ENCODE peak calls at places on chromosomes 1 and 21, in five cellular contexts. Q is uterus; Z is CD8-positive, alpha-beta T cell; P is stomach; A is ovary. X is an unnamed sample.

GRCh38 chr1:217018648-217019047 is 295.4 kb upstream of the ESRRG start:
- DNase-seq in Q (no peak), Z (no peak), P (no peak), A (no peak), X (no peak)

GRCh38 chr1:89198500-89199072 is at the start of gene GBP4:
- DNase-seq in Q (peak), Z (peak), P (peak), A (peak), X (peak)

GRCh38 chr21:41873426-41873825 is 5.7 kb downstream of the PRDM15 start:
- DNase-seq in Q (no peak), Z (no peak), P (no peak), A (no peak), X (no peak)

GRCh38 chr1:226417830-226418546 is 10.1 kb upstream of the PARP1 start:
- DNase-seq in Q (no peak), Z (no peak), P (no peak), A (no peak), X (no peak)

GRCh38 chr21:25607151-25607811 is at the start of gene MRPL39:
- DNase-seq in Q (peak), Z (peak), P (peak), A (peak), X (peak)

GRCh38 chr21:33199516-33200217 is 30.1 kb upstream of the IFNAR2 start:
- DNase-seq in Q (peak), Z (peak), P (peak), A (peak), X (no peak)

GRCh38 chr1:150836129-150836773 is 28.2 kb upstream of the CTSK start:
- DNase-seq in Q (no peak), Z (no peak), P (no peak), A (no peak), X (no peak)

GRCh38 chr1:27563407-27564263 is 40.3 kb downstream of the AHDC1 start:
- DNase-seq in Q (peak), Z (no peak), P (peak), A (peak), X (peak)

GRCh38 chr1:31703431-31704260 is at the start of gene COL16A1:
- DNase-seq in Q (peak), Z (no peak), P (peak), A (peak), X (peak)

GRCh38 chr1:161725888-161726630 is 4.7 kb downstream of the FCRLB start:
- DNase-seq in Q (peak), Z (peak), P (peak), A (peak), X (peak)

GRCh38 chr1:241323510-241323909 is 33.5 kb downstream of the RGS7 start:
- DNase-seq in Q (no peak), Z (no peak), P (peak), A (peak), X (no peak)

GRCh38 chr21:36122977-36123376 is 11.9 kb upstream of the CBR3 start:
- DNase-seq in Q (no peak), Z (no peak), P (no peak), A (no peak), X (no peak)
- TF ChIP-seq CTCF in Q (peak), Z (no peak), P (peak), A (no peak), X (peak)

GRCh38 chr1:232431326-232431725 is 198.6 kb downstream of the SIPA1L2 start:
- DNase-seq in Q (no peak), Z (no peak), P (no peak), A (no peak), X (no peak)

GRCh38 chr1:232426801-232427200 is 203.1 kb downstream of the SIPA1L2 start:
- DNase-seq in Q (no peak), Z (no peak), P (no peak), A (no peak), X (no peak)

GRCh38 chr1:232430467-232430866 is 199.5 kb downstream of the SIPA1L2 start:
- DNase-seq in Q (no peak), Z (no peak), P (no peak), A (no peak), X (no peak)

GRCh38 chr1:232428036-232428600 is 201.8 kb downstream of the SIPA1L2 start:
- DNase-seq in Q (no peak), Z (no peak), P (no peak), A (no peak), X (peak)

GRCh38 chr1:232428781-232429530 is 201.0 kb downstream of the SIPA1L2 start:
- DNase-seq in Q (no peak), Z (no peak), P (no peak), A (no peak), X (no peak)
- H3K4me3 ChIP-seq in Q (no peak), Z (no peak), P (no peak), A (no peak), X (no peak)

DNA sequence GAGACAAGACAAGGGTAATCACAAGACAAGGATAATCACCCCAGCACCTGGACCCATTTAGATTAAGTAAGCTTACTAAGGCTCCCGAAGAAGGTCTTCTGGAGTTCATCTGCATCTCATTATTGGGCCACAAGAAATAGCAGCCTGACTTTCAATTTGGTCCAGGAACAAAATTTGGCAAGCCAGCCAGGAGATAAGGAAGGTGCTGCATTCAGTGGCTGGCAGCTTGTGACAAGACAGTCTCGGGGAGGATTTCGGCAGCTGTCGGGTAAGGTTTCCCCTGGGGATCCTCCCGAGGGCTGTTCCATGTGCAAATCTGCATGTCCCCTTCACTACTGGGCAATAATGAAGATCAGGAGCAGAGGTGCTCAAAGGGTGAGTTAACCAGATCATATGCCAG is 195.2 kb downstream of the FCRL5 start:
- DNase-seq in Q (no peak), Z (no peak), P (no peak), A (no peak), X (no peak)
- TF ChIP-seq CTCF in Q (no peak), Z (no peak), P (no peak), A (no peak), X (no peak)

DNA sequence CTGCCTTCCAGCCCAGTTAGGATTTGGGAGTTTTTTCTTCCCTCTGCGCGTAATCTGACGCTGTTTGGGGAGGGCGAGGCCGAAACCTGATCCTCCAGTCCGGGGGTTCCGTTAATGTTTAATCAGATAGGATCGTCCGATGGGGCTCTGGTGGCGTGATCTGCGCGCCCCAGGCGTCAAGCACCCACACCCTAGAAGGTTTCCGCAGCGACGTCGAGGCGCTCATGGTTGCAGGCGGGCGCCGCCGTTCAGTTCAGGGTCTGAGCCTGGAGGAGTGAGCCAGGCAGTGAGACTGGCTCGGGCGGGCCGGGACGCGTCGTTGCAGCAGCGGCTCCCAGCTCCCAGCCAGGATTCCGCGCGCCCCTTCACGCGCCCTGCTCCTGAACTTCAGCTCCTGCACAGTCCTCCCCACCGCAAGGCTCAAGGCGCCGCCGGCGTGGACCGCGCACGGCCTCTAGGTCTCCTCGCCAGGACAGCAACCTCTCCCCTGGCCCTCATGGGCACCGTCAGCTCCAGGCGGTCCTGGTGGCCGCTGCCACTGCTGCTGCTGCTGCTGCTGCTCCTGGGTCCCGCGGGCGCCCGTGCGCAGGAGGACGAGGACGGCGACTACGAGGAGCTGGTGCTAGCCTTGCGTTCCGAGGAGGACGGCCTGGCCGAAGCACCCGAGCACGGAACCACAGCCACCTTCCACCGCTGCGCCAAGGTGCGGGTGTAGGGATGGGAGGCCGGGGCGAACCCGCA is at the start of gene PCSK9:
- DNase-seq in Q (no peak), Z (no peak), P (no peak), A (no peak), X (no peak)
- H3K4me3 ChIP-seq in Q (no peak), Z (no peak), P (peak), A (no peak), X (peak)

GRCh38 chr1:114390960-114391359 is 120.0 kb downstream of the TRIM33 start:
- DNase-seq in Q (no peak), Z (no peak), P (no peak), A (no peak), X (no peak)

GRCh38 chr1:114388432-114389003 is 122.5 kb downstream of the TRIM33 start:
- DNase-seq in Q (no peak), Z (no peak), P (no peak), A (no peak), X (no peak)

GRCh38 chr1:114384922-114385321 is 126.1 kb downstream of the TRIM33 start:
- DNase-seq in Q (no peak), Z (no peak), P (no peak), A (no peak), X (no peak)

GRCh38 chr1:114390361-114390760 is 120.6 kb downstream of the TRIM33 start:
- DNase-seq in Q (no peak), Z (no peak), P (no peak), A (no peak), X (no peak)

DNA sequence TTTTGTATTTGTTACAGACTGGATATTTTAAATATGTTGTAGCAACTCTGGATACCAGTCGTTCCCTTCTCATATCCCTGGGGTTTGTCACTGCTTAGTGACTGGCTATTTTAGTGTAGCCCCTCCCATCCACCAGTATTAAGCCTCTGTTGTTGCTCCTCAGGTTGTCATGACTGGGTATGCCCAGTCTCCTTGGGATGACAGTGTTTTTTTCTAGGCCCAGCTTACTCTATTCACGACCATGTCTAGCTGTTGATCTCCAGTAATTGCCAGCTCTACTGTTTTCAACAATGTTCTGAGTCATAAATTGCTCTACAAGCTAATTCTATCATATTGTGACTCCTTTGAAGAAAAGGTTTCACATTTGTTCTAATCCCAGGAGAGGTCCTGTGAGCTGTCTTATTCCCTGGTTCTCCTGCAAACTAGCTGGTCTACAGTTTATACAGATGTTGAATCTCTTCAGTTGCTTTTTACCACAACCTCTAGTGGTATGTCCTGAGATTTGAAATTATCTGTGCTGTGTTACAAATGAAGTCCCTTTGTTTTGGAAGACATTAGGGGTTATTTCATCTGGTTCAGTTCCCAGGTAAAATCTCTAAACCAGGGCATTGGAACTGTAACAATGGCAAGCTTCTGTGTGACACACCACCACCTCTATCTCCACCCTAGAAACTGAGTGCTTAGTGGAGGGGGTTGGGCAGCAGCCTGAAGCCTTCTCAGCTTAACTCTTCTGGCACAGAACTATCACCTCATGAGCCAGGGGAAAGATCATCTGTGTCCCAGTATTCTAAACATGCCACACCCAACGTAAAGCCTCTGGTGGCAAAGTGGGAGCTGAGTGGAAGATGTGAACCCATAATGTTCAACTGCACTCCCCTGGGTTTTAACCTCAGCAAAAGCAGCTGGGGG is 124.6 kb downstream of the TRIM33 start:
- DNase-seq in Q (no peak), Z (no peak), P (no peak), A (no peak), X (no peak)
- TF ChIP-seq CTCF in Q (no peak), Z (no peak), P (no peak), A (no peak), X (no peak)

X was measured in heart right ventricle.